ENCODE peak calls at places on chromosomes 11 and 22, in five cellular contexts. One of them, this sample, is unnamed.

GRCh38 chr11:66489636-66490035 is 9.4 kb downstream of the DPP3 start:
- DNase-seq in H1: no peak
- DNase-seq in HepG2: no peak
- DNase-seq in GM12892: no peak
- DNase-seq in K562: no peak
- DNase-seq in this sample: no peak

GRCh38 chr11:95067042-95067827 is 516 bp downstream of the SRSF8 start:
- DNase-seq in H1: peak; percentile 83
- DNase-seq in HepG2: peak; percentile 57
- DNase-seq in GM12892: peak; percentile 27
- DNase-seq in K562: peak; percentile 64
- DNase-seq in this sample: peak; percentile 30

GRCh38 chr11:74283580-74284180 is 27.8 kb downstream of the P4HA3 start:
- DNase-seq in H1: no peak
- DNase-seq in HepG2: no peak
- DNase-seq in GM12892: no peak
- DNase-seq in K562: no peak
- DNase-seq in this sample: no peak

GRCh38 chr11:18650859-18651557 is 16.9 kb upstream of the SPTY2D1 start:
- DNase-seq in H1: peak; percentile 66
- DNase-seq in HepG2: peak; percentile 49
- DNase-seq in GM12892: peak; percentile 31
- DNase-seq in K562: peak; percentile 63
- DNase-seq in this sample: peak; percentile 28

GRCh38 chr11:117600976-117601708 is 195.9 kb downstream of the DSCAML1 start:
- DNase-seq in H1: no peak
- DNase-seq in HepG2: no peak
- DNase-seq in GM12892: no peak
- DNase-seq in K562: no peak
- DNase-seq in this sample: no peak

GRCh38 chr22:48354082-48354481 is 1473.6 kb downstream of the BRD1 start:
- DNase-seq in H1: no peak
- DNase-seq in HepG2: no peak
- DNase-seq in GM12892: no peak
- DNase-seq in K562: no peak
- DNase-seq in this sample: no peak

GRCh38 chr11:1206391-1207271 is 16.2 kb upstream of the MUC5B start:
- DNase-seq in H1: no peak
- DNase-seq in HepG2: no peak
- DNase-seq in GM12892: peak; percentile 2
- DNase-seq in K562: no peak
- DNase-seq in this sample: no peak

GRCh38 chr11:66674964-66675602 is 2.6 kb downstream of the RBM4B start:
- DNase-seq in H1: no peak
- DNase-seq in HepG2: no peak
- DNase-seq in GM12892: no peak
- DNase-seq in K562: no peak
- DNase-seq in this sample: no peak

GRCh38 chr11:79896258-79896657 is 455.4 kb upstream of the TENM4 start:
- DNase-seq in H1: no peak
- DNase-seq in HepG2: no peak
- DNase-seq in GM12892: no peak
- DNase-seq in K562: no peak
- DNase-seq in this sample: no peak

GRCh38 chr11:59899532-59899931 is 20.9 kb downstream of the OOSP3 start:
- DNase-seq in H1: no peak
- DNase-seq in HepG2: no peak
- DNase-seq in GM12892: no peak
- DNase-seq in K562: no peak
- DNase-seq in this sample: no peak

GRCh38 chr11:116840224-116840745 is 2.9 kb upstream of the APOA1 start:
- DNase-seq in H1: no peak
- DNase-seq in HepG2: peak; percentile 47
- DNase-seq in GM12892: no peak
- DNase-seq in K562: peak; percentile 29
- DNase-seq in this sample: no peak

GRCh38 chr22:40009231-40009769 is 14.5 kb downstream of the FAM83F start:
- DNase-seq in H1: peak; percentile 74
- DNase-seq in HepG2: no peak
- DNase-seq in GM12892: no peak
- DNase-seq in K562: peak; percentile 21
- DNase-seq in this sample: no peak

GRCh38 chr11:123510579-123510905 is 80.5 kb downstream of the GRAMD1B start:
- DNase-seq in H1: no peak
- DNase-seq in HepG2: no peak
- DNase-seq in GM12892: no peak
- DNase-seq in K562: no peak
- DNase-seq in this sample: no peak

GRCh38 chr11:64526795-64527194 is 64.2 kb upstream of the SLC22A12 start:
- DNase-seq in H1: no peak
- DNase-seq in HepG2: no peak
- DNase-seq in GM12892: no peak
- DNase-seq in K562: no peak
- DNase-seq in this sample: no peak

GRCh38 chr11:79940165-79940564 is 499.3 kb upstream of the TENM4 start:
- DNase-seq in H1: no peak
- DNase-seq in HepG2: no peak
- DNase-seq in GM12892: no peak
- DNase-seq in K562: no peak
- DNase-seq in this sample: no peak

GRCh38 chr11:45247433-45247832 is 38.7 kb downstream of the SYT13 start:
- DNase-seq in H1: no peak
- DNase-seq in HepG2: no peak
- DNase-seq in GM12892: no peak
- DNase-seq in K562: no peak
- DNase-seq in this sample: no peak

GRCh38 chr11:47099213-47099917 is 77.3 kb downstream of the ARFGAP2 start:
- DNase-seq in H1: no peak
- DNase-seq in HepG2: peak; percentile 76
- DNase-seq in GM12892: no peak
- DNase-seq in K562: no peak
- DNase-seq in this sample: no peak

GRCh38 chr11:92929168-92930053 is 40.0 kb upstream of the MTNR1B start:
- DNase-seq in H1: no peak
- DNase-seq in HepG2: no peak
- DNase-seq in GM12892: no peak
- DNase-seq in K562: no peak
- DNase-seq in this sample: no peak

GRCh38 chr11:37560346-37560745 is 962.3 kb upstream of the RAG2 start:
- DNase-seq in H1: no peak
- DNase-seq in HepG2: no peak
- DNase-seq in GM12892: no peak
- DNase-seq in K562: no peak
- DNase-seq in this sample: no peak

GRCh38 chr11:72102631-72102945 is 509 bp downstream of the LAMTOR1 start:
- DNase-seq in H1: no peak
- DNase-seq in HepG2: no peak
- DNase-seq in GM12892: no peak
- DNase-seq in K562: no peak
- DNase-seq in this sample: no peak

GRCh38 chr11:72100462-72100861 is 2.6 kb downstream of the LAMTOR1 start:
- DNase-seq in H1: no peak
- DNase-seq in HepG2: no peak
- DNase-seq in GM12892: no peak
- DNase-seq in K562: peak; percentile 59
- DNase-seq in this sample: no peak

GRCh38 chr11:72102162-72102561 is 935 bp downstream of the LAMTOR1 start:
- DNase-seq in H1: no peak
- DNase-seq in HepG2: no peak
- DNase-seq in GM12892: no peak
- DNase-seq in K562: no peak
- DNase-seq in this sample: no peak

GRCh38 chr11:72103754-72104167 is 664 bp upstream of the LAMTOR1 start:
- DNase-seq in H1: no peak
- DNase-seq in HepG2: no peak
- DNase-seq in GM12892: no peak
- DNase-seq in K562: no peak
- DNase-seq in this sample: no peak

DNA sequence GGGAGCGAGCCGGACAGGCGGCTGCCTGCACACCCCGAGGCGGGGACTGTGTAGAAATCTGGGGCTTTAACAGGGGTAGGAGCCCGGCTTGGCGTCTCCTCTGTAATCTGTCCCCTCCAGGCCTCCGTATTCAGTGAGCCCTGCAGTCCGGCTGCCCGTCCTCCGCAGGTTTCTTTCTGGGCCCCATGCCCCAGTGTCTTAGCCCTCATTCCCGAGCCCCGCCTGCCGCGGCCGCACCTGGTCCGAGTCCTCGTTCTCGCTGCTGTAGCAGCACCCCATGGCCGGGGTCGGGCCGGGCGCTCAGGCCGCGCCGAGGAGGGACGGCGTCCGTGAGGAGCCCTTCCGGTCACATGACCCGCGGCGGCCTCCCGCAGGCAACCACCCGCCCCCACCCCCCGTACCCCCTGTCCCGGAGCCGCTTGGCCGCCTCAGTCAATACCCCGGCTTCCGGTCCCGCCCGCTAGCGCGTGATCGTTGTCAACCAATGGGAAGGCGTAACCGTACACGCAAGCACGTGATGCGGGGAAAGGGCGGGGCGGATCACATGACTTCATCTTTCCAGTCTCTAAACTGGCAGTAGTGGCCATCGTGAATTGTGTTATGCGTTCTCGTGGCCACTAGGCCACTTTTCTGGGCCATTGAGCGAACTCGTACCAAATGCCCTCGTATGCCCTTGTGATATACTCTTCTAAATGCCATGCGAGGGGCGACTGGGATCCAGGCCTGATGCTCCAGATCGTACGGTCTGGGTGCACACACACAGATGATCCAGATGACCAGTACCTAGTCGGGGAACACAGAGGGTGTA is at the start of gene LAMTOR1:
- DNase-seq in H1: peak; percentile 97
- DNase-seq in HepG2: peak; percentile 97
- DNase-seq in GM12892: peak; percentile 94
- DNase-seq in K562: peak; percentile 96
- DNase-seq in this sample: peak; percentile 95
- TF ChIP-seq POLR2A in H1: peak; percentile 88
- TF ChIP-seq POLR2A in HepG2: peak; percentile 77
- TF ChIP-seq POLR2A in GM12892: peak; percentile 97
- TF ChIP-seq POLR2A in K562: peak; percentile 91
- TF ChIP-seq POLR2A in this sample: peak; percentile 93

DNA sequence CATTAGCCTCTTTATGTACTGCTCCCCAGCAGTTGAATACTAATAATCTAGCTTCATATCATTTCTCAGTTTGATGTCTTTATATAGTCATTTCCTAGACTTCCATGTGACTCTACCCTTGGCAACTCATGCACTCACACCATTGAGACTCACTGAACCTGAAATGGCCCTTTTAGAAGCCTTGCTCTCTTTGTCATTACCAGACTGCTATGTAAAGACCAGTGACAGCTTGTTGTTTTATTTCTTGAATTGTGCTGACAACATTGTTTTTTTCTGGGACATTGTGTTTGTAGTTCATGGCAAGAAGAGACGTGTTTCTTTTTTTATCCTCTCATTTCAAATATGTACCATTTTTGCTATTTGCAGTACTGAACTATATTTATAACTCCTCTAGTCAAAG is 256.5 kb downstream of the CNTN5 start:
- DNase-seq in H1: no peak
- DNase-seq in HepG2: no peak
- DNase-seq in GM12892: no peak
- DNase-seq in K562: no peak
- DNase-seq in this sample: no peak
- TF ChIP-seq TAF1 in H1: no peak
- TF ChIP-seq TAF1 in HepG2: no peak
- TF ChIP-seq TAF1 in GM12892: no peak
- TF ChIP-seq TAF1 in K562: no peak
- TF ChIP-seq TAF1 in this sample: no peak

DNA sequence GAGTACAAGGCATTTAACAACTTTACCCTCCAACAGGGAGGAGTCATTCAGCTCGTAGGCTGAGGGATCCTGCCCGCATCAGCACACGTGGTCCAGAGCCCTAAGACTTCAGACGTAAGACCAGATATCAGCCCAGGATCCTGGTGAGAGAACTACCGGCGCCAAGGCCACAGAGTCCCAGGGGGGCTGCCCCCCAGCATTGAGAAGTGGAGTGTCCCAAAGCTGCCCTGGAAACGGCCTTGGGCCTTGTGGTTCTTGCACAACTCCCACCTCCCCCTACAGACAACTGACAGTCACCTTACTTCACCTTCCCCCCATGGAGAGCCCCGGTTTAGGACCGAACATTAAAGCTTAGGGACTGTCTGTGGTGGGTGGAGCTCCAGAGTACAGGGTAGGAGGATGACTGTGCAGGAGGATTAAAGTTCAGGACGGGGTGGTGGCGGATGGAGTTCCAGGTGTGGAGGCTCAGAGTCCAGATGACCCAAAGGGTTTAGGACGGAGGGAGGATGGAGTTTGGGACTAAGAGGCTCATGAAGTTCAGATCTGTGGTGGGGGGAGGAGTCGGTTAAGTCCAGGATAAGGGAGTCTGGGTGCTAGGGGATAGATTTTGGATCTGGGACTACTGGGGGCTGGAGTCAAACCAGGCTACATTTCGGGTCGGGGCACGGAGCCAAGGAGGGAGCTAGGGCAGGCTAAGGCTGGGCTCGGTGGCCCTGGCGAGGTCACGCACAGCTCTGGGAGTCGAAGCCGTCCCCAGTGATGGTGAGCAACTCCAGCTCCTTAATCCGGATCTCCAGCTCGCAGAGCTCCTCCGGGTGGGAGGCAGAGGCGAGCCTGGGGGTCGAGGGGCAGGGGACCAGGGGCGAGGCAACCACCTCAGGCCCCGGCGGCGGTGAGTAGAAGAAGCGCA is 856 bp downstream of the C11orf91 start:
- DNase-seq in H1: no peak
- DNase-seq in HepG2: peak; percentile 94
- DNase-seq in GM12892: peak; percentile 19
- DNase-seq in K562: peak; percentile 43
- DNase-seq in this sample: no peak
- TF ChIP-seq POLR2AphosphoS5 in H1: no peak
- TF ChIP-seq POLR2AphosphoS5 in HepG2: peak; percentile 74
- TF ChIP-seq POLR2AphosphoS5 in GM12892: no peak
- TF ChIP-seq POLR2AphosphoS5 in K562: no peak
- TF ChIP-seq POLR2AphosphoS5 in this sample: no peak

DNA sequence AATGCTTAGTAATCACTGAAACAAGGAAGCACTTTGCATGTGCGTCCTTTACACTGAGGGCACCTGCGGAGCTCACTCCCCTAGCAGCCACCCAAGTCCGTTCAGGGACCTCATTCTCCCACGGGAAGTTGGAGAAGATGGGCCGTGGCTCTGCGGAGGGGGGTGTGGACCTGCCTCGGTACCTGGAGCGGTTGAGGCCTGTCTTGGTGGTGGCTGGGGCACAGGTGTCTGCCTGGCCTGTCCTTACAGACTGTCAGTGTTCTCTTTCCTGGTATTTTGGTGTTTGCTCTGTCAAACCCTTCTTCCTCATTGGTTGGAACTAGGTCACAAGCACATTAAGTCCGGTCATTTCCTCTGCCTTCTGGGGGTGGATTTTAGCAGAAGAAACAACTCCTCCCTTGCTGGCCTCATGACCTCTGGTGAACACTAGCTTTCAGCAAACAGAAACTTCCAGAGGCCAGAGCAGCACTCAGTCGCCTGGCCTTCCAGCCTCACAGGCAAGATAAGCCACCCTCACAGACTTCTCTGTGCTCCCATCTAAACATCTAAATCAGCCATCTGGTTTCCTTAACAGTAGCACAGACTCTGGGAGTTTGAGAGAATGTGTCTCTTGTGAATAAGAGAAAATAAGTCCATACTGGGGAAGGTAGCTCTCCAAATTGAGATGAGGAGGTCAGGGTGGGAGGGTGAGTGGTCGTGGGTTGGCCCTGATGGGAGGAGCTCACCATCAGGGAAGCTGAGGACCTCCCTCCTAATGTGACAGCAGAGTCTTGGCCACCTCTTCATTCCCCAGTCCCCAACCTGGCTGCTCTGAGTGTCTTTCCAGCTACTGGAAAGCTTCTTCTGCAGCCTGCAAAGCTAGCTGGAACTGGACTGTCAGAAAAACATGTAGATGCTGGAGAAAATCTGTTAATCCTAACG is 8.6 kb downstream of the SNAP29 start:
- DNase-seq in H1: no peak
- DNase-seq in HepG2: peak; percentile 80
- DNase-seq in GM12892: no peak
- DNase-seq in K562: peak; percentile 99
- DNase-seq in this sample: no peak
- TF ChIP-seq POLR2A in H1: no peak
- TF ChIP-seq POLR2A in HepG2: no peak
- TF ChIP-seq POLR2A in GM12892: no peak
- TF ChIP-seq POLR2A in K562: no peak
- TF ChIP-seq POLR2A in this sample: no peak